ENCODE peak calls at places on chromosome 16, in nine cellular contexts. One of them, this sample, is unnamed.
A peak's percentile ranks its signal among the peaks of the same experiment; 100 is the strongest.

GRCh38 chr16:57470683-57471082 is 8.2 kb downstream of the POLR2C start:
- DNase-seq in GM23248: no peak
- DNase-seq in astrocyte: no peak
- DNase-seq in GM12878: no peak
- DNase-seq in PC-3: no peak
- DNase-seq in mammary epithelial cell: no peak
- DNase-seq in fibroblast of lung: no peak
- DNase-seq in hepatocyte: peak; percentile 51
- DNase-seq in HCT116: no peak
- DNase-seq in this sample: no peak

GRCh38 chr16:47311738-47312505 is 148.9 kb downstream of the ITFG1 start:
- DNase-seq in GM23248: peak; percentile 12
- DNase-seq in astrocyte: peak; percentile 52
- DNase-seq in GM12878: no peak
- DNase-seq in PC-3: peak; percentile 61
- DNase-seq in mammary epithelial cell: peak; percentile 66
- DNase-seq in fibroblast of lung: peak; percentile 66
- DNase-seq in hepatocyte: peak; percentile 7
- DNase-seq in HCT116: peak; percentile 6
- DNase-seq in this sample: no peak

GRCh38 chr16:27706803-27707685 is 157.1 kb downstream of the KATNIP start:
- DNase-seq in GM23248: no peak
- DNase-seq in astrocyte: no peak
- DNase-seq in GM12878: no peak
- DNase-seq in PC-3: no peak
- DNase-seq in mammary epithelial cell: no peak
- DNase-seq in fibroblast of lung: no peak
- DNase-seq in hepatocyte: no peak
- DNase-seq in HCT116: no peak
- DNase-seq in this sample: no peak

GRCh38 chr16:68520649-68521086 is 18.4 kb upstream of the ZFP90 start:
- DNase-seq in GM23248: peak; percentile 94
- DNase-seq in astrocyte: peak; percentile 51
- DNase-seq in GM12878: no peak
- DNase-seq in PC-3: peak; percentile 85
- DNase-seq in mammary epithelial cell: peak; percentile 69
- DNase-seq in fibroblast of lung: peak; percentile 69
- DNase-seq in hepatocyte: peak; percentile 96
- DNase-seq in HCT116: peak; percentile 81
- DNase-seq in this sample: peak; percentile 87

GRCh38 chr16:73054732-73055481 is 7.0 kb upstream of the ZFHX3 start:
- DNase-seq in GM23248: peak; percentile 58
- DNase-seq in astrocyte: peak; percentile 69
- DNase-seq in GM12878: no peak
- DNase-seq in PC-3: peak; percentile 77
- DNase-seq in mammary epithelial cell: peak; percentile 60
- DNase-seq in fibroblast of lung: peak; percentile 72
- DNase-seq in hepatocyte: no peak
- DNase-seq in HCT116: no peak
- DNase-seq in this sample: peak; percentile 34

GRCh38 chr16:7227193-7227825 is 105.3 kb upstream of the RBFOX1 start:
- DNase-seq in GM23248: no peak
- DNase-seq in astrocyte: no peak
- DNase-seq in GM12878: no peak
- DNase-seq in PC-3: no peak
- DNase-seq in mammary epithelial cell: no peak
- DNase-seq in fibroblast of lung: no peak
- DNase-seq in hepatocyte: peak; percentile 7
- DNase-seq in HCT116: no peak
- DNase-seq in this sample: no peak

GRCh38 chr16:48365601-48366164 is 19.5 kb downstream of the SIAH1 start:
- DNase-seq in GM23248: peak; percentile 98
- DNase-seq in astrocyte: peak; percentile 74
- DNase-seq in GM12878: no peak
- DNase-seq in PC-3: peak; percentile 78
- DNase-seq in mammary epithelial cell: peak; percentile 91
- DNase-seq in fibroblast of lung: peak; percentile 83
- DNase-seq in hepatocyte: peak; percentile 95
- DNase-seq in HCT116: peak; percentile 77
- DNase-seq in this sample: no peak

GRCh38 chr16:53498984-53499383 is 4.0 kb downstream of the AKTIP start:
- DNase-seq in GM23248: no peak
- DNase-seq in astrocyte: no peak
- DNase-seq in GM12878: no peak
- DNase-seq in PC-3: no peak
- DNase-seq in mammary epithelial cell: no peak
- DNase-seq in fibroblast of lung: no peak
- DNase-seq in hepatocyte: no peak
- DNase-seq in HCT116: no peak
- DNase-seq in this sample: no peak

GRCh38 chr16:26830716-26831115 is 236.0 kb upstream of the C16orf82 start:
- DNase-seq in GM23248: no peak
- DNase-seq in astrocyte: no peak
- DNase-seq in GM12878: no peak
- DNase-seq in PC-3: no peak
- DNase-seq in mammary epithelial cell: no peak
- DNase-seq in fibroblast of lung: no peak
- DNase-seq in hepatocyte: no peak
- DNase-seq in HCT116: no peak
- DNase-seq in this sample: no peak

GRCh38 chr16:10256855-10257641 is 74.8 kb upstream of the GRIN2A start:
- DNase-seq in GM23248: peak; percentile 51
- DNase-seq in astrocyte: no peak
- DNase-seq in GM12878: peak; percentile 49
- DNase-seq in PC-3: peak; percentile 8
- DNase-seq in mammary epithelial cell: peak; percentile 27
- DNase-seq in fibroblast of lung: peak; percentile 5
- DNase-seq in hepatocyte: peak; percentile 77
- DNase-seq in HCT116: no peak
- DNase-seq in this sample: peak; percentile 47

GRCh38 chr16:80718480-80719220 is 85.7 kb downstream of the CDYL2 start:
- DNase-seq in GM23248: no peak
- DNase-seq in astrocyte: peak; percentile 81
- DNase-seq in GM12878: no peak
- DNase-seq in PC-3: peak; percentile 93
- DNase-seq in mammary epithelial cell: peak; percentile 25
- DNase-seq in fibroblast of lung: peak; percentile 85
- DNase-seq in hepatocyte: no peak
- DNase-seq in HCT116: no peak
- DNase-seq in this sample: no peak

GRCh38 chr16:20485408-20485807 is 34.1 kb downstream of the ACSM2A start:
- DNase-seq in GM23248: no peak
- DNase-seq in astrocyte: no peak
- DNase-seq in GM12878: no peak
- DNase-seq in PC-3: no peak
- DNase-seq in mammary epithelial cell: no peak
- DNase-seq in fibroblast of lung: no peak
- DNase-seq in hepatocyte: no peak
- DNase-seq in HCT116: no peak
- DNase-seq in this sample: no peak

GRCh38 chr16:82313754-82314153 is 143.7 kb upstream of the MPHOSPH6 start:
- DNase-seq in GM23248: no peak
- DNase-seq in astrocyte: no peak
- DNase-seq in GM12878: no peak
- DNase-seq in PC-3: no peak
- DNase-seq in mammary epithelial cell: no peak
- DNase-seq in fibroblast of lung: no peak
- DNase-seq in hepatocyte: no peak
- DNase-seq in HCT116: no peak
- DNase-seq in this sample: no peak

DNA sequence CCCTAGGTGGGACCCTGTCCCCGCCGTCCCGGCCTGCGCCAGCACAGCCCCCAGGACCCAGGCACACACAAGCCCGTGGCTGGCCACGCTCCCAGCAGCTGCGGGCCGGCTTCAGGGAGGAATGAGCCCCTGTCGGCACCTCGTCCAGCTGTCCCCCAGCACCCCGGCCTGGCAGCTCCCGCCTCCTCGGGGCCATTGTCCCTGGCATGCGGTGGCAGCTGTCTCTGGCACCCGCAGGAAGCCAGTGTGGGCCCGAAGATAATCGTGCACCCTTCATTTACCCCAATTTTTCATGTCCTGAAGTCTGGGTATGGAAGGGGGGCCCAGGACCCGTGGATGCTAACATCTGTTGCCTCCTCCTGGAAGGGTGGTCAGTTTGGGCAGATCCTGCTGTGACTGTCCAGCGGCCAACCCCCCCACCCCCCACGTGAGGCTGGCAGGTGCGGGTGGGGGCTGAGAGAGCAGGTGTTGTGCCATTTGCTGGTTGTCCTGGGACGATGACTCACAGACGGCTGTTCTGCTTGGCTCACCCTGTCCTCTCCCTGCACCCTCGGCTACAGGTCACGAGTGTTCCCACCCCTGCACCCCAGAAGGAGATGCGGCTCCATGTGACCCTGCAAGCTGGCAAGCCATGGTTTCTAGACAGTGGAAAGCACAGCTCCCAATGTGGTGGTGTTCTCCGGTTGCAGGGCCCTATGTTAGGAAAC is 4.0 kb upstream of the LMF1 start:
- DNase-seq in GM23248: no peak
- DNase-seq in astrocyte: no peak
- DNase-seq in GM12878: no peak
- DNase-seq in PC-3: no peak
- DNase-seq in mammary epithelial cell: no peak
- DNase-seq in fibroblast of lung: no peak
- DNase-seq in hepatocyte: no peak
- DNase-seq in HCT116: no peak
- DNase-seq in this sample: no peak
- H2AFZ ChIP-seq in GM23248: no peak overlapping the region
- H2AFZ ChIP-seq in astrocyte: no peak overlapping the region
- H2AFZ ChIP-seq in GM12878: no peak overlapping the region
- H2AFZ ChIP-seq in PC-3: no peak overlapping the region
- H2AFZ ChIP-seq in mammary epithelial cell: no peak overlapping the region
- H2AFZ ChIP-seq in fibroblast of lung: no peak overlapping the region
- H2AFZ ChIP-seq in hepatocyte: no peak overlapping the region
- H2AFZ ChIP-seq in HCT116: no peak overlapping the region
- H2AFZ ChIP-seq in this sample: no peak overlapping the region

GRCh38 chr16:3304370-3304769 is 860 bp downstream of the TIGD7 start:
- DNase-seq in GM23248: peak; percentile 32
- DNase-seq in astrocyte: peak; percentile 16
- DNase-seq in GM12878: no peak
- DNase-seq in PC-3: no peak
- DNase-seq in mammary epithelial cell: no peak
- DNase-seq in fibroblast of lung: no peak
- DNase-seq in hepatocyte: no peak
- DNase-seq in HCT116: no peak
- DNase-seq in this sample: no peak

GRCh38 chr16:3306078-3306477 is 781 bp downstream of the ZNF75A start:
- DNase-seq in GM23248: no peak
- DNase-seq in astrocyte: no peak
- DNase-seq in GM12878: no peak
- DNase-seq in PC-3: no peak
- DNase-seq in mammary epithelial cell: no peak
- DNase-seq in fibroblast of lung: no peak
- DNase-seq in hepatocyte: no peak
- DNase-seq in HCT116: no peak
- DNase-seq in this sample: no peak

DNA sequence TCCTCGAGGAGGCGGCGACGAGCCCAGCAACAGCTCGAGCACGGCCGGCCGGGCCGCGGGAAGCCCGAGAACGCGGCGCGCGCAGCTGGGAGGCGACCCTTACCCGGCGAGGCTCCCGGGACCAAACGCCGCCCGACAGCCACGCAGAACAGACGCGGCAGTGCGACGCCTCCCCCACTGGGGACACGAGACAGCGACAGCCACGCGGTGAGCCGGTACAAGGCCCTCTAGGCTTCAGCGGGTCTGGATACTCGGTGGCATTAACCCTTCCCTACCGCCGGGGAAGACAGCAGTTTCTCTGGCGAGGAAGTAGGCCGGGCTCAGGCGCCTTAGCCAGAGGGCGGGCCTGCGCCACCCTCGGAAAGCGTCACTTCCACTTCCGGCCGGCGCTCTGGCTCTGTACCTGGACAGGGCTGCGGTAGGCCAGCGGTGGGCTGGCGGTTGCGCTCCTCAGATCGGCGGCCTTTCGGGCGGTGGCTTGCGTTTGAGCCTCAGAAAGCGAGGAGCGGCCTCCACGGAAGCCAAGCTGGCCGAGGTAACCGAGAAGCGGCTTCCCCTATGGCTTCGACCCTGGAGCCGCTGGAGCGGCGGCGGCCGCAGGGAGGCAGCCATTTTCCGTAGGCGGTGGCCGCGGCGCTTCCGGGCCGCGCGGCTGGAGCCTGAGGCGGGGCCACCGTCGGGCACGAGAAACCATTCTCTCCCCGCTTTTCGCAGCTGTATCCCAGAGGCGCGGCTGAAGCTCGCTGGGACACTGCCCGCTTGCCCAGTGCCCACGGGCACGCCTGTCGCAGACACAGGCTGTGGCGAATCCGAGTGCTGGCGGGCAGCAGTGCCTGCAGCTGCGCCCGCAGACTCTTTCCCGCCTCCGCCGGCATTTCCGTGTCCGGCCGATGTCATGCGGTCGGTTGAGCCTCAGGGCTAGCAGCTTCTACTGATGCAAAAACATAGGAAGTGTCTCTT is at the start of the genes TIGD7 and ZNF75A:
- DNase-seq in GM23248: peak; percentile 96
- DNase-seq in astrocyte: peak; percentile 90
- DNase-seq in GM12878: peak; percentile 45
- DNase-seq in PC-3: peak; percentile 84
- DNase-seq in mammary epithelial cell: peak; percentile 87
- DNase-seq in fibroblast of lung: peak; percentile 94
- DNase-seq in hepatocyte: peak; percentile 93
- DNase-seq in HCT116: peak; percentile 51
- DNase-seq in this sample: peak; percentile 62
- H3K9me3 ChIP-seq in GM23248: peaks cover 9% of the 10 kb centered on the region
- H3K9me3 ChIP-seq in astrocyte: peaks cover 16% of the 10 kb centered on the region
- H3K9me3 ChIP-seq in GM12878: peaks cover 45% of the 10 kb centered on the region
- H3K9me3 ChIP-seq in PC-3: no peaks in the 10 kb centered on the region
- H3K9me3 ChIP-seq in mammary epithelial cell: peaks cover 45% of the 10 kb centered on the region
- H3K9me3 ChIP-seq in fibroblast of lung: peaks cover 2% of the 10 kb centered on the region
- H3K9me3 ChIP-seq in hepatocyte: peaks cover 61% of the 10 kb centered on the region
- H3K9me3 ChIP-seq in HCT116: no peaks in the 10 kb centered on the region
- H3K9me3 ChIP-seq in this sample: no peaks in the 10 kb centered on the region

DNA sequence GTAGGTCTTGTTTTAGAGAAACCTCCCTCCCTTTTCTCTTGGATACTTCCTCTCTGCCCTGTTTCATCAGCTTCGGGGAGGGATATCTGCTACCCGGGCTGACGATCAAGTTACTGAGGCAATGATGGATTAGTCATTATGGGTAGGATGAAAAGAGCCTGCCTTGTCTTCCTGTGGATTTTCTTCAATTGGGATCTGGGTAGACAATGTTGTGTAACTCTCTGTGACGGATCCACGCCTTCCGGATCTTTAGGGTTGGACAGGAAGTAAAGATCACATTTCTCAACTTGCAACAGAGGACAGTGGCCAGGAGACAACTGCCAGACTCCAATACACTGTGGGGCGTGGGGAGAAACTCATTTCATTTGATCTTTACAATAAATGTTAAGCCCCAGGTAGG is 11.3 kb upstream of the CHST6 start:
- DNase-seq in GM23248: peak; percentile 91
- DNase-seq in astrocyte: peak; percentile 58
- DNase-seq in GM12878: no peak
- DNase-seq in PC-3: peak; percentile 89
- DNase-seq in mammary epithelial cell: peak; percentile 93
- DNase-seq in fibroblast of lung: peak; percentile 68
- DNase-seq in hepatocyte: no peak
- DNase-seq in HCT116: peak; percentile 73
- DNase-seq in this sample: no peak
- H2AFZ ChIP-seq in GM23248: peak overlapping the region; percentile 71
- H2AFZ ChIP-seq in astrocyte: no peak overlapping the region
- H2AFZ ChIP-seq in GM12878: no peak overlapping the region
- H2AFZ ChIP-seq in PC-3: peak overlapping the region; percentile 65
- H2AFZ ChIP-seq in mammary epithelial cell: peak overlapping the region; percentile 23
- H2AFZ ChIP-seq in fibroblast of lung: peak overlapping the region; percentile 31
- H2AFZ ChIP-seq in hepatocyte: no peak overlapping the region
- H2AFZ ChIP-seq in HCT116: peak overlapping the region; percentile 65
- H2AFZ ChIP-seq in this sample: no peak overlapping the region

GRCh38 chr16:15898654-15899053 is 10.3 kb upstream of the CEP20 start:
- DNase-seq in GM23248: no peak
- DNase-seq in astrocyte: no peak
- DNase-seq in GM12878: no peak
- DNase-seq in PC-3: no peak
- DNase-seq in mammary epithelial cell: no peak
- DNase-seq in fibroblast of lung: no peak
- DNase-seq in hepatocyte: no peak
- DNase-seq in HCT116: no peak
- DNase-seq in this sample: no peak
- H3K9me3 ChIP-seq in GM23248: no peaks in the 10 kb centered on the region
- H3K9me3 ChIP-seq in astrocyte: no peaks in the 10 kb centered on the region
- H3K9me3 ChIP-seq in GM12878: no peaks in the 10 kb centered on the region
- H3K9me3 ChIP-seq in PC-3: no peaks in the 10 kb centered on the region
- H3K9me3 ChIP-seq in mammary epithelial cell: no peaks in the 10 kb centered on the region
- H3K9me3 ChIP-seq in fibroblast of lung: no peaks in the 10 kb centered on the region
- H3K9me3 ChIP-seq in hepatocyte: no peaks in the 10 kb centered on the region
- H3K9me3 ChIP-seq in HCT116: no peaks in the 10 kb centered on the region
- H3K9me3 ChIP-seq in this sample: no peaks in the 10 kb centered on the region